ENCODE peak calls at places on chromosomes 5 and 9, in six cellular contexts. X is Calu3; O is astrocyte of the cerebellum; W is CD8-positive, alpha-beta T cell; V is H9; D is retinal pigment epithelial cell. N is an unnamed sample.

GRCh38 chr5:1080414-1080813 is 31.4 kb downstream of the SLC12A7 start:
- DNase-seq in X (no peak), O (no peak), W (no peak), V (no peak), D (no peak), N (no peak)

GRCh38 chr5:19534751-19535150 is 453.2 kb downstream of the CDH18 start:
- DNase-seq in X (no peak), O (no peak), W (no peak), V (no peak), D (no peak), N (peak)

GRCh38 chr5:149452665-149453617 is 73.8 kb upstream of the IL17B start:
- DNase-seq in X (peak), O (peak), W (no peak), V (peak), D (peak), N (peak)

GRCh38 chr5:181188700-181189362 is 16.2 kb downstream of the TRIM7 start:
- DNase-seq in X (peak), O (peak), W (peak), V (peak), D (no peak), N (peak)

GRCh38 chr5:58357121-58357520 is 102.8 kb downstream of the PLK2 start:
- DNase-seq in X (no peak), O (no peak), W (no peak), V (no peak), D (no peak), N (no peak)

GRCh38 chr9:35954942-35955546 is 2.9 kb downstream of the OR2S2 start:
- DNase-seq in X (peak), O (peak), W (peak), V (peak), D (peak), N (peak)

GRCh38 chr5:92369587-92369986 is 986.5 kb upstream of the ARRDC3 start:
- DNase-seq in X (no peak), O (no peak), W (no peak), V (no peak), D (no peak), N (no peak)

GRCh38 chr5:178287791-178288105 is 55.1 kb upstream of the PHYKPL start:
- DNase-seq in X (no peak), O (no peak), W (no peak), V (no peak), D (no peak), N (peak)

GRCh38 chr5:81755320-81755719 is 4.4 kb upstream of the SSBP2 start:
- DNase-seq in X (peak), O (peak), W (no peak), V (peak), D (peak), N (peak)

GRCh38 chr9:12988259-12988658 is 213.4 kb downstream of the LURAP1L start:
- DNase-seq in X (no peak), O (no peak), W (no peak), V (no peak), D (no peak), N (no peak)

GRCh38 chr5:1914471-1914870 is 31.7 kb upstream of the IRX4 start:
- DNase-seq in X (no peak), O (no peak), W (no peak), V (no peak), D (no peak), N (no peak)

GRCh38 chr9:127707766-127708165 is 978 bp downstream of the CFAP157 start:
- DNase-seq in X (no peak), O (no peak), W (peak), V (no peak), D (no peak), N (peak)

GRCh38 chr9:70481471-70481870 is 67.0 kb upstream of the KLF9 start:
- DNase-seq in X (no peak), O (no peak), W (no peak), V (no peak), D (no peak), N (no peak)

GRCh38 chr9:96199006-96199405 is 103.0 kb downstream of the HSD17B3 start:
- DNase-seq in X (no peak), O (no peak), W (no peak), V (no peak), D (no peak), N (no peak)

GRCh38 chr5:134555223-134555790 is 29.8 kb downstream of the JADE2 start:
- DNase-seq in X (peak), O (no peak), W (no peak), V (no peak), D (no peak), N (no peak)

GRCh38 chr5:20608567-20608966 is 620.6 kb upstream of the CDH18 start:
- DNase-seq in X (no peak), O (no peak), W (no peak), V (no peak), D (no peak), N (no peak)

GRCh38 chr5:16808936-16809815 is 126.9 kb downstream of the MYO10 start:
- DNase-seq in X (no peak), O (no peak), W (no peak), V (no peak), D (no peak), N (no peak)

GRCh38 chr5:1380011-1380817 is 35.3 kb upstream of the CLPTM1L start:
- DNase-seq in X (peak), O (no peak), W (peak), V (peak), D (no peak), N (no peak)

GRCh38 chr5:135830384-135831275 is 3.8 kb upstream of the SLC25A48 start:
- DNase-seq in X (no peak), O (no peak), W (no peak), V (no peak), D (no peak), N (no peak)

GRCh38 chr5:68155940-68156339 is 59.6 kb upstream of the PIK3R1 start:
- DNase-seq in X (no peak), O (no peak), W (no peak), V (no peak), D (no peak), N (no peak)

GRCh38 chr9:92136184-92136858 is 21.1 kb upstream of the SPTLC1 start:
- DNase-seq in X (no peak), O (no peak), W (no peak), V (no peak), D (no peak), N (no peak)

GRCh38 chr5:85628153-85628552 is 989.6 kb upstream of the COX7C start:
- DNase-seq in X (no peak), O (no peak), W (no peak), V (no peak), D (no peak), N (no peak)

GRCh38 chr5:61881821-61882220 is 424.2 kb upstream of the KIF2A start:
- DNase-seq in X (no peak), O (peak), W (no peak), V (no peak), D (peak), N (peak)

GRCh38 chr9:126435105-126435504 is 108.5 kb downstream of the MVB12B start:
- DNase-seq in X (no peak), O (no peak), W (no peak), V (no peak), D (no peak), N (no peak)

GRCh38 chr5:111072949-111073682 is 1.6 kb downstream of the TSLP start:
- DNase-seq in X (peak), O (no peak), W (peak), V (peak), D (no peak), N (peak)

GRCh38 chr5:6623941-6624340 is 8.9 kb downstream of the NSUN2 start:
- DNase-seq in X (no peak), O (no peak), W (no peak), V (no peak), D (no peak), N (no peak)

GRCh38 chr5:37840036-37840909 is at the start of gene GDNF:
- DNase-seq in X (peak), O (peak), W (no peak), V (peak), D (no peak), N (no peak)

GRCh38 chr5:96924016-96924443 is 11.8 kb upstream of the LNPEP start:
- DNase-seq in X (no peak), O (no peak), W (peak), V (no peak), D (no peak), N (no peak)

GRCh38 chr5:171736976-171737848 is 48.4 kb upstream of the SMIM23 start:
- DNase-seq in X (no peak), O (no peak), W (no peak), V (no peak), D (peak), N (peak)

GRCh38 chr9:92160786-92161185 is 45.6 kb upstream of the SPTLC1 start:
- DNase-seq in X (no peak), O (no peak), W (no peak), V (peak), D (no peak), N (no peak)

GRCh38 chr5:72079288-72079687 is 28.0 kb upstream of the MAP1B start:
- DNase-seq in X (peak), O (no peak), W (no peak), V (peak), D (no peak), N (no peak)
- TF ChIP-seq CTCF in X (no peak), O (no peak), W (no peak), V (peak), D (peak), N (no peak)

GRCh38 chr9:2367970-2368369 is 253.6 kb upstream of the VLDLR start:
- DNase-seq in X (no peak), O (no peak), W (no peak), V (peak), D (no peak), N (peak)
- TF ChIP-seq CTCF in X (no peak), O (no peak), W (no peak), V (peak), D (peak), N (no peak)

GRCh38 chr9:123336455-123336854 is 19.5 kb upstream of the CRB2 start:
- DNase-seq in X (no peak), O (no peak), W (no peak), V (no peak), D (peak), N (peak)
- TF ChIP-seq CTCF in X (no peak), O (no peak), W (no peak), V (no peak), D (no peak), N (no peak)

DNA sequence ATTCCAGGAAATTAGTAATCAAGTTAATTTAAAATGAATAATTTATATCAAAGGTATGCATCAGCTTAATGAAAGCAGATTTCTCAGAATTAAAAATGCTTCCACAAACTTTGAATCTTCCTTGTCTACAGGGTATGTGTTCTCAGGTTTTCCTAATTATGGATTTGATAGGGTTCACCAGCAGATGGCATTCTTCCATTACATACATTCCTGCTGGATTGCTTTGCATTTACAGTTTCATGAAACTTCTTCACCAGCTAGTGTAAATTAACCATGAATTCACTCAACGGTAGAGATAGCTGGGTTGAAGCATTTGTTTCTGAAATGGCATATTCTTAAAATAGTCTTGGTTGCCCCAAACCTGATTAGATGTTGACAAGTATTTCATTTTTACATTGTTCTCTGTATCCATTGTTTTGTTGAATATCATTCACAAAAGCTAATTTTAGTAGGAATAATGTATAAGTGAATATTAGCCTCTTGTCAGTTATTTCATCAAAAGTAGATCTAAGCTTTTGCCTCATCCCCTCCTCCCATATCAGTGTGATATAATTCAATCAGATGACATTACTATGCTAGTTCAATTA is 68.7 kb upstream of the WDR41 start:
- DNase-seq in X (peak), O (peak), W (no peak), V (no peak), D (no peak), N (peak)
- TF ChIP-seq CTCF in X (peak), O (peak), W (peak), V (peak), D (peak), N (peak)